ENCODE peak calls at places on chromosomes 1 and 21, in eight cellular contexts. I is tibial nerve, D is upper lobe of left lung, N is transverse colon, U is A549, V is HepG2, B is ovary, Z is K562. P is an unnamed sample. For H3K9me3, the result is how much of the 10 kb centered on the place peaks cover.

GRCh38 chr1:182301026-182301436 is 90.6 kb downstream of the GLUL start:
- DNase-seq in I (no peak), D (no peak), N (no peak), U (no peak), V (no peak), B (no peak), Z (no peak), P (no peak)

GRCh38 chr1:199279107-199279506 is 640.3 kb downstream of the PTPRC start:
- DNase-seq in I (no peak), D (no peak), N (no peak), U (no peak), V (no peak), B (no peak), Z (no peak), P (no peak)

GRCh38 chr1:50023292-50024159 is at the start of gene AGBL4:
- DNase-seq in I (no peak), D (peak), N (peak), U (peak), V (no peak), B (peak), Z (peak), P (peak)

GRCh38 chr1:100671604-100672003 is 47.9 kb upstream of the VCAM1 start:
- DNase-seq in I (no peak), D (no peak), N (no peak), U (no peak), V (no peak), B (no peak), Z (no peak), P (no peak)

GRCh38 chr1:172761581-172762025 is 102.7 kb downstream of the FASLG start:
- DNase-seq in I (no peak), D (no peak), N (no peak), U (no peak), V (no peak), B (no peak), Z (no peak), P (no peak)

GRCh38 chr1:2906105-2906504 is 104.6 kb upstream of the TTC34 start:
- DNase-seq in I (no peak), D (no peak), N (no peak), U (no peak), V (no peak), B (no peak), Z (no peak), P (no peak)

GRCh38 chr1:28592314-28593071 is 428 bp downstream of the RAB42 start:
- DNase-seq in I (no peak), D (peak), N (peak), U (no peak), V (no peak), B (no peak), Z (no peak), P (no peak)

GRCh38 chr1:26020390-26020789 is 1.2 kb upstream of the EXTL1 start:
- DNase-seq in I (no peak), D (no peak), N (no peak), U (no peak), V (no peak), B (peak), Z (no peak), P (no peak)

GRCh38 chr1:116151739-116152576 is 40.8 kb downstream of the MAB21L3 start:
- DNase-seq in I (peak), D (peak), N (peak), U (peak), V (no peak), B (peak), Z (peak), P (peak)

GRCh38 chr1:97297611-97298010 is 576.0 kb downstream of the PTBP2 start:
- DNase-seq in I (no peak), D (no peak), N (no peak), U (no peak), V (no peak), B (no peak), Z (no peak), P (no peak)

GRCh38 chr1:199691540-199691939 is 336.0 kb upstream of the NR5A2 start:
- DNase-seq in I (no peak), D (peak), N (no peak), U (peak), V (no peak), B (no peak), Z (no peak), P (no peak)

GRCh38 chr1:23578997-23579363 is 19.7 kb upstream of the ID3 start:
- DNase-seq in I (no peak), D (no peak), N (no peak), U (no peak), V (no peak), B (no peak), Z (no peak), P (no peak)

GRCh38 chr21:38277501-38278111 is 20.8 kb downstream of the KCNJ15 start:
- DNase-seq in I (no peak), D (peak), N (no peak), U (peak), V (no peak), B (no peak), Z (peak), P (peak)

GRCh38 chr1:230212405-230212936 is 145.4 kb downstream of the GALNT2 start:
- DNase-seq in I (no peak), D (no peak), N (peak), U (no peak), V (no peak), B (no peak), Z (no peak), P (no peak)

GRCh38 chr1:32953495-32953894 is 11.1 kb downstream of the RNF19B start:
- DNase-seq in I (no peak), D (no peak), N (no peak), U (peak), V (no peak), B (no peak), Z (no peak), P (no peak)

GRCh38 chr1:36894824-36895223 is 139.5 kb downstream of the GRIK3 start:
- DNase-seq in I (no peak), D (no peak), N (no peak), U (no peak), V (no peak), B (no peak), Z (no peak), P (no peak)

GRCh38 chr1:40096977-40097782 is at the start of gene PPT1:
- DNase-seq in I (peak), D (peak), N (peak), U (peak), V (peak), B (peak), Z (peak), P (peak)

GRCh38 chr1:152359906-152360305 is at the start of gene FLG2:
- DNase-seq in I (no peak), D (no peak), N (no peak), U (no peak), V (no peak), B (no peak), Z (no peak), P (no peak)

GRCh38 chr1:87766737-87767136 is 438.1 kb downstream of the LMO4 start:
- DNase-seq in I (no peak), D (no peak), N (no peak), U (peak), V (no peak), B (no peak), Z (no peak), P (no peak)

GRCh38 chr1:43576521-43576920 is 45.8 kb downstream of the PTPRF start:
- DNase-seq in I (no peak), D (no peak), N (no peak), U (no peak), V (no peak), B (no peak), Z (no peak), P (no peak)

GRCh38 chr1:25731626-25732370 is 68.2 kb upstream of the SELENON start:
- DNase-seq in I (no peak), D (no peak), N (no peak), U (no peak), V (no peak), B (no peak), Z (no peak), P (peak)

GRCh38 chr1:228500901-228501871 is 14.0 kb downstream of the RNF187 start:
- DNase-seq in I (peak), D (peak), N (peak), U (peak), V (peak), B (peak), Z (peak), P (peak)
- H3K9me3 ChIP-seq in I (under half), D (under half), N (under half), U (under half), V (under half), B (under half), Z (under half), P (under half)

GRCh38 chr1:156795374-156795733 is 21.3 kb downstream of the SH2D2A start:
- DNase-seq in I (no peak), D (no peak), N (no peak), U (no peak), V (no peak), B (no peak), Z (no peak), P (no peak)
- H3K27ac ChIP-seq in I (no peak), D (no peak), N (no peak), U (no peak), V (peak), B (no peak), Z (no peak), P (no peak)

DNA sequence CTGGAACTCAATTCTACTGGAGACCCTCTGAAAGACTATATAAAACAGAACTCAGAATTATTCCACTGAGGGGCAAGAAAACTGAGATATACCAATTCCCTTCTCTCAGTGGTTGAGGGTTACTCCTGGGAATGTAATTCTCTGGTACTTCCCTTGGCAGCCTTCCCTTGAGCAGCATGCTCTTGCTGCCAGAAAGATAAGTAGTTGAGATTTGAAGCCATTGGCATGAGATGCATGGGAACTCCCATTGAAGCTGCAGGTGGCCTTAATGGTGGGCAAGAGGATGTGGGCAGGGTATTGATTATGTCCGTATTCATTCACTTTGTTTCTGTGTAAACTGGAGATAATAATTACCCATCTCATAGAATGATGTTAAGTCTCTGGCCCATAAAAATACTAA is 28.6 kb upstream of the C1orf185 start:
- DNase-seq in I (no peak), D (no peak), N (no peak), U (no peak), V (no peak), B (no peak), Z (no peak), P (no peak)
- TF ChIP-seq EP300 in I (no peak), D (no peak), N (no peak), U (no peak), V (no peak), B (no peak), Z (no peak), P (no peak)

DNA sequence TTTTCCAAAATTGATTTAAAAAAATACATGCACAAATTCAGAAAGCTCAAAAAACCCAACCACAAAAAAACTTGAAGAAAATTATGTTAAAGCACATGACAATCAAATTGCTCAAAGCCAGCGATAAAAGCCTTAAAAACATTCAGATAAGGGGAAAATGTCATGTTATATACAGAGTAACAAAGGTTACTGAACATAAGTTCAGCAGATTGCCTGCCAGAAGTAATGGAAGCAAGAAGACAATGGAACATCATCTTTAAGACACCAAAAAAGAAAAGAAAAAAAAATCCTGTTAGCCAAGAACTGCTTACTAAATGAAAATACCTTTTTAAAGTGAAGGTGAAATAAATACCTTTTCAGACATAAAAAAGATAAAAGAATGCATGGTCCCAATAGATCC is 147.2 kb upstream of the SGIP1 start:
- DNase-seq in I (no peak), D (no peak), N (no peak), U (no peak), V (no peak), B (no peak), Z (no peak), P (no peak)
- H3K9me3 ChIP-seq in I (under half), D (under half), N (under half), U (under half), V (under half), B (under half), Z (under half), P (under half)

DNA sequence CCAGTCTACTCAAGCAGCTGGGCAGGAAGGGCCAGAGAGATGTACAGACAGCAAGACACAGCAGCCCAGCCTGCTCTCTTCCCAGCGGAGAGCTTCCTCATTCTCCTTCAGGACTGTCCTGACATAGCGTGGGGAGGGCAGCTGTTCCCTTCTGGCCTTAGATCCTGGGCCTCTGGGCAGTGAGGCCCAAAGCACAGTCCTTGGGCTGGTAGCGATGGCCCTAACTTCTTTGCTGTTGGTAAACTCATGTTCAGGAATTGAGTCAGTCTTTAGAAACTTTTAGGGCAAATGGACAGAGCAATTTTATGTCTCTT is 89.0 kb downstream of the BCAR3 start:
- DNase-seq in I (no peak), D (no peak), N (no peak), U (no peak), V (no peak), B (no peak), Z (no peak), P (peak)
- H3K27ac ChIP-seq in I (peak), D (peak), N (peak), U (peak), V (peak), B (no peak), Z (no peak), P (peak)

GRCh38 chr1:111878649-111879048 is 110.8 kb downstream of the KCND3 start:
- DNase-seq in I (no peak), D (no peak), N (no peak), U (no peak), V (peak), B (no peak), Z (no peak), P (no peak)

GRCh38 chr1:111879086-111879485 is 110.4 kb downstream of the KCND3 start:
- DNase-seq in I (no peak), D (no peak), N (no peak), U (no peak), V (no peak), B (no peak), Z (no peak), P (no peak)

GRCh38 chr1:111882537-111882936 is 106.9 kb downstream of the KCND3 start:
- DNase-seq in I (no peak), D (no peak), N (no peak), U (no peak), V (no peak), B (no peak), Z (no peak), P (no peak)

GRCh38 chr1:111882986-111883560 is 106.4 kb downstream of the KCND3 start:
- DNase-seq in I (no peak), D (no peak), N (no peak), U (no peak), V (no peak), B (no peak), Z (no peak), P (no peak)

GRCh38 chr1:111880866-111881837 is 108.3 kb downstream of the KCND3 start:
- DNase-seq in I (no peak), D (no peak), N (peak), U (no peak), V (no peak), B (no peak), Z (no peak), P (peak)
- TF ChIP-seq EP300 in I (no peak), D (no peak), N (no peak), U (no peak), V (no peak), B (no peak), Z (no peak), P (no peak)

P was measured in sigmoid colon.